ENCODE peak calls at places on chromosomes 3 and 15, in eight cellular contexts. One of them, this sample, is unnamed.

GRCh38 chr3:56251343-56251945 is 216.8 kb downstream of the ERC2 start:
- DNase-seq in uterus: peak; percentile 19
- DNase-seq in NB4: peak; percentile 52
- DNase-seq in heart left ventricle: no peak
- DNase-seq in body of pancreas: peak; percentile 33
- DNase-seq in transverse colon: peak; percentile 17
- DNase-seq in IMR-90: peak; percentile 51
- DNase-seq in lower leg skin: peak; percentile 37
- DNase-seq in this sample: no peak

GRCh38 chr3:14598143-14598569 is 53.4 kb upstream of the CCDC174 start:
- DNase-seq in uterus: no peak
- DNase-seq in NB4: peak; percentile 58
- DNase-seq in heart left ventricle: no peak
- DNase-seq in body of pancreas: no peak
- DNase-seq in transverse colon: no peak
- DNase-seq in IMR-90: peak; percentile 39
- DNase-seq in lower leg skin: no peak
- DNase-seq in this sample: no peak

GRCh38 chr3:109257269-109257668 is 59.0 kb downstream of the DPPA2 start:
- DNase-seq in uterus: no peak
- DNase-seq in NB4: no peak
- DNase-seq in heart left ventricle: no peak
- DNase-seq in body of pancreas: no peak
- DNase-seq in transverse colon: no peak
- DNase-seq in IMR-90: peak; percentile 43
- DNase-seq in lower leg skin: no peak
- DNase-seq in this sample: no peak

GRCh38 chr3:170858599-170858998 is 11.4 kb downstream of the RPL22L1 start:
- DNase-seq in uterus: no peak
- DNase-seq in NB4: no peak
- DNase-seq in heart left ventricle: no peak
- DNase-seq in body of pancreas: no peak
- DNase-seq in transverse colon: no peak
- DNase-seq in IMR-90: no peak
- DNase-seq in lower leg skin: no peak
- DNase-seq in this sample: no peak

GRCh38 chr3:10529809-10530208 is 24.4 kb upstream of the ATP2B2 start:
- DNase-seq in uterus: no peak
- DNase-seq in NB4: no peak
- DNase-seq in heart left ventricle: no peak
- DNase-seq in body of pancreas: no peak
- DNase-seq in transverse colon: no peak
- DNase-seq in IMR-90: no peak
- DNase-seq in lower leg skin: no peak
- DNase-seq in this sample: no peak

GRCh38 chr3:43106293-43106628 is 382 bp upstream of the POMGNT2 start:
- DNase-seq in uterus: no peak
- DNase-seq in NB4: no peak
- DNase-seq in heart left ventricle: no peak
- DNase-seq in body of pancreas: no peak
- DNase-seq in transverse colon: no peak
- DNase-seq in IMR-90: no peak
- DNase-seq in lower leg skin: no peak
- DNase-seq in this sample: no peak

GRCh38 chr15:56040081-56041035 is 46.9 kb upstream of the NEDD4 start:
- DNase-seq in uterus: peak; percentile 65
- DNase-seq in NB4: peak; percentile 27
- DNase-seq in heart left ventricle: peak; percentile 56
- DNase-seq in body of pancreas: peak; percentile 91
- DNase-seq in transverse colon: peak; percentile 48
- DNase-seq in IMR-90: peak; percentile 98
- DNase-seq in lower leg skin: peak; percentile 79
- DNase-seq in this sample: peak; percentile 55

GRCh38 chr3:129611446-129611800 is 4.9 kb upstream of the PLXND1 start:
- DNase-seq in uterus: no peak
- DNase-seq in NB4: no peak
- DNase-seq in heart left ventricle: no peak
- DNase-seq in body of pancreas: no peak
- DNase-seq in transverse colon: no peak
- DNase-seq in IMR-90: no peak
- DNase-seq in lower leg skin: no peak
- DNase-seq in this sample: no peak

GRCh38 chr3:192915724-192916123 is 1.9 kb downstream of the MB21D2 start:
- DNase-seq in uterus: no peak
- DNase-seq in NB4: no peak
- DNase-seq in heart left ventricle: no peak
- DNase-seq in body of pancreas: no peak
- DNase-seq in transverse colon: no peak
- DNase-seq in IMR-90: peak; percentile 36
- DNase-seq in lower leg skin: no peak
- DNase-seq in this sample: no peak

GRCh38 chr3:40191850-40192448 is 117.6 kb upstream of the EIF1B start:
- DNase-seq in uterus: peak; percentile 45
- DNase-seq in NB4: peak; percentile 56
- DNase-seq in heart left ventricle: peak; percentile 53
- DNase-seq in body of pancreas: peak; percentile 62
- DNase-seq in transverse colon: peak; percentile 57
- DNase-seq in IMR-90: peak; percentile 51
- DNase-seq in lower leg skin: no peak
- DNase-seq in this sample: no peak

GRCh38 chr3:107630779-107631178 is 108.0 kb downstream of the BBX start:
- DNase-seq in uterus: no peak
- DNase-seq in NB4: peak; percentile 37
- DNase-seq in heart left ventricle: no peak
- DNase-seq in body of pancreas: no peak
- DNase-seq in transverse colon: no peak
- DNase-seq in IMR-90: no peak
- DNase-seq in lower leg skin: no peak
- DNase-seq in this sample: no peak

GRCh38 chr3:107632576-107632975 is 109.8 kb downstream of the BBX start:
- DNase-seq in uterus: no peak
- DNase-seq in NB4: no peak
- DNase-seq in heart left ventricle: no peak
- DNase-seq in body of pancreas: no peak
- DNase-seq in transverse colon: no peak
- DNase-seq in IMR-90: no peak
- DNase-seq in lower leg skin: no peak
- DNase-seq in this sample: no peak

GRCh38 chr3:107633327-107634141 is 110.8 kb downstream of the BBX start:
- DNase-seq in uterus: no peak
- DNase-seq in NB4: peak; percentile 66
- DNase-seq in heart left ventricle: no peak
- DNase-seq in body of pancreas: no peak
- DNase-seq in transverse colon: no peak
- DNase-seq in IMR-90: no peak
- DNase-seq in lower leg skin: no peak
- DNase-seq in this sample: no peak

GRCh38 chr3:107629556-107629955 is 106.8 kb downstream of the BBX start:
- DNase-seq in uterus: no peak
- DNase-seq in NB4: peak; percentile 14
- DNase-seq in heart left ventricle: no peak
- DNase-seq in body of pancreas: no peak
- DNase-seq in transverse colon: no peak
- DNase-seq in IMR-90: peak; percentile 28
- DNase-seq in lower leg skin: no peak
- DNase-seq in this sample: no peak

DNA sequence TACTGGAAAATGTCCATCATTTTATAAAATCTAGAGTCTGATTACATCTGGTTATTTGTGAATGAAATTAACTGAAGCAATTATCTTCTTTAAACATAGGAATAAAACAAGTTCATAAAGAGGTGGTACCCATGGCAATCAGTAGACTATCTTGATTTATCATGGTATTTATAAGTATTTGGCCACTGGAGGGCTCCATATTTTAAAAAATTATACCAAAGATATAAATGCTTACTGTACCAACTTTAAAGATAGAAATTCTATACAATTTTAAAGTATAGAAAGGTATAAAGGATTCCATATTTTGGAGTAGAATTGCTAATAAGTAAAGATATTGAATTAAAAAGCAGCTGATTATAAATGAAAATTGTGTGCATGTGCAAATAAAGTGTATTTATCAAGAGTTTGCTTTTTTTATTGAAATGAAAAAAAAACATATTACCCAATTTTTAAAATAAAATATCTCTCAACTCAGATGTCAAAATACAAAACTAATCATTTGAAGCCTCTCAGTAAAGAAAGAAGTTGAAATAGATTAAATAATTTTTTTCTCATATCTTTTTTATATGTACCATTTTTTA is 105.3 kb downstream of the BBX start:
- DNase-seq in uterus: no peak
- DNase-seq in NB4: no peak
- DNase-seq in heart left ventricle: no peak
- DNase-seq in body of pancreas: no peak
- DNase-seq in transverse colon: no peak
- DNase-seq in IMR-90: no peak
- DNase-seq in lower leg skin: no peak
- DNase-seq in this sample: no peak
- TF ChIP-seq CTCF in uterus: no peak
- TF ChIP-seq CTCF in NB4: no peak
- TF ChIP-seq CTCF in heart left ventricle: no peak
- TF ChIP-seq CTCF in body of pancreas: no peak
- TF ChIP-seq CTCF in transverse colon: no peak
- TF ChIP-seq CTCF in IMR-90: peak; percentile 25
- TF ChIP-seq CTCF in lower leg skin: no peak
- TF ChIP-seq CTCF in this sample: no peak

GRCh38 chr15:68641376-68641775 is 62.6 kb downstream of the CORO2B start:
- DNase-seq in uterus: no peak
- DNase-seq in NB4: no peak
- DNase-seq in heart left ventricle: no peak
- DNase-seq in body of pancreas: no peak
- DNase-seq in transverse colon: no peak
- DNase-seq in IMR-90: no peak
- DNase-seq in lower leg skin: no peak
- DNase-seq in this sample: no peak

GRCh38 chr15:68637755-68638405 is 59.1 kb downstream of the CORO2B start:
- DNase-seq in uterus: peak; percentile 83
- DNase-seq in NB4: no peak
- DNase-seq in heart left ventricle: peak; percentile 81
- DNase-seq in body of pancreas: peak; percentile 36
- DNase-seq in transverse colon: peak; percentile 42
- DNase-seq in IMR-90: peak; percentile 48
- DNase-seq in lower leg skin: peak; percentile 54
- DNase-seq in this sample: peak; percentile 73

GRCh38 chr15:68640791-68641331 is 62.1 kb downstream of the CORO2B start:
- DNase-seq in uterus: peak; percentile 65
- DNase-seq in NB4: no peak
- DNase-seq in heart left ventricle: peak; percentile 57
- DNase-seq in body of pancreas: no peak
- DNase-seq in transverse colon: no peak
- DNase-seq in IMR-90: no peak
- DNase-seq in lower leg skin: no peak
- DNase-seq in this sample: no peak

GRCh38 chr15:68638953-68639500 is 60.2 kb downstream of the CORO2B start:
- DNase-seq in uterus: no peak
- DNase-seq in NB4: no peak
- DNase-seq in heart left ventricle: no peak
- DNase-seq in body of pancreas: no peak
- DNase-seq in transverse colon: no peak
- DNase-seq in IMR-90: peak; percentile 57
- DNase-seq in lower leg skin: no peak
- DNase-seq in this sample: no peak

DNA sequence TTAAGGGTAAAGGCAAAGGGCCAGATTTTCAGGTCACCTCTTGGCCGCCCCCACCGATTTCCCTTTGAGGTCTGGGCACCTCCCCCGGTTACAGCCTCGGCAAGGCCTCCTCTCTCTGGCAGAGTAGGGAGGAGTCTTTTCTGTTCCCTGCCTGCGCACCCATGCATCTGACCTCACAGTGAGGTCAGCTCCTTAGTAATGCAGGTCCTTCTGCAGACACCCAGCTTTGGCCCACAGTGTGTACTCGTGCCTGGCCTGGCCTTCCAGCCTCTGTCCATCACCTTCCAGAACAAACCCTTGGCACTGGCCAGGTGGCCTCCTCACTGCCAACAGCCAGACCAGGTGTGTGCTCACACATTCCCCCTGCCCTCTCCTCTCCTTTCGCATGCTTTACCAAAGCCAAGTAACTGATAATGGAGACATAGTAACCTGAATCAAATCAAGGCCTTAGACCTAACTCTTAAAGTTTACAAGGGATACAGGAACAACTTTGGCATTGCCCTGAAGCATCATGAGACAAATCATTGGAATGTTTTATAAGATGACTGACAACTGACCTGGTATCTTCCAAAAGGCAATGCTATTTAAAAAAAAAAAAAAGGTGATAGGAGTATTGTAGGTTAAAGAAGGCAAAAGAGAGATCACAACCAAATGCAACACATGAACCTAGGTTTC is 61.3 kb downstream of the CORO2B start:
- DNase-seq in uterus: peak; percentile 44
- DNase-seq in NB4: no peak
- DNase-seq in heart left ventricle: no peak
- DNase-seq in body of pancreas: peak; percentile 32
- DNase-seq in transverse colon: no peak
- DNase-seq in IMR-90: no peak
- DNase-seq in lower leg skin: no peak
- DNase-seq in this sample: no peak
- TF ChIP-seq POLR2A in uterus: no peak
- TF ChIP-seq POLR2A in NB4: no peak
- TF ChIP-seq POLR2A in heart left ventricle: no peak
- TF ChIP-seq POLR2A in body of pancreas: no peak
- TF ChIP-seq POLR2A in transverse colon: no peak
- TF ChIP-seq POLR2A in IMR-90: no peak
- TF ChIP-seq POLR2A in lower leg skin: no peak
- TF ChIP-seq POLR2A in this sample: no peak

DNA sequence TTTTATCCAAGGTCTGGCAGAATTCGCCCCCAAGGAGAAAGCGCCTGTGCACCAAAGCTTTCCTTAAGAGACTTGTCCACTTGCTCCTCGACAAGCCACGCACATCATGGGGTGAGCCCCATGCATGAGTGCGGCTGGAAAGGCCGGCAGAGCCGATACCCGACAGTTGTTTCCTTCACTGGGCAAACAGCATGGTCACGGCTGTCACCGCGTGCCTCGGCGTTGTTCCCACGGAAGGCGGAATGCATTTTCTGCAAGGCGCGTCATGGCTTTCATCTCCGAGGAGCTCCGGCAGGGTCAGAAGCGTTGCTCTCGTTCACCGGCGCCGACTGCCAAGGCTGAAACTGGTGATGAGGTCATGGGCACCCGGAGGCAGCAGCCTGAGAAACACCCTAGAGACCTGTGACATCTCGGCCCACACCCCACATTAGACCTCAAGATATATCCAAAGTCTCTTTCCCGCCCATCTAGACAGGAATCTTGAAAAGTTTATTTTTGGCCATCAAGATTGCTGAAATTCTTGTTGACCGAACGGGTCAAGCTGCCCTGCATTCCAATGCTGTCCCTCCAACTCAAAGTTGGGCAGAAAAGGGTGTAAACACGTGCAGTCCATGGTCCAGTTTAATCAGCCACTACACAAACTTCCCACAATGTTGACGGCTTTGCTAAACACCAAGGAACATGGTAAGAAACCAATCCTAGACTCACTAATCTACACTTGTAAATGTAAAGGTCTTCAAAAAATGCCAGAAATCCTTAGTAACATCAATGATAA is 604 bp upstream of the TJP1 start:
- DNase-seq in uterus: peak; percentile 69
- DNase-seq in NB4: no peak
- DNase-seq in heart left ventricle: peak; percentile 88
- DNase-seq in body of pancreas: peak; percentile 82
- DNase-seq in transverse colon: peak; percentile 72
- DNase-seq in IMR-90: peak; percentile 83
- DNase-seq in lower leg skin: peak; percentile 45
- DNase-seq in this sample: peak; percentile 43
- H3K4me3 ChIP-seq in uterus: peak overlapping the region; percentile 96
- H3K4me3 ChIP-seq in NB4: no peak overlapping the region
- H3K4me3 ChIP-seq in heart left ventricle: peak overlapping the region; percentile 84
- H3K4me3 ChIP-seq in body of pancreas: no peak overlapping the region
- H3K4me3 ChIP-seq in transverse colon: peak overlapping the region; percentile 24
- H3K4me3 ChIP-seq in IMR-90: peak overlapping the region; percentile 95
- H3K4me3 ChIP-seq in lower leg skin: peak overlapping the region; percentile 23
- H3K4me3 ChIP-seq in this sample: peak overlapping the region; percentile 95

GRCh38 chr3:28637742-28638141 is 289.1 kb upstream of the AZI2 start:
- DNase-seq in uterus: no peak
- DNase-seq in NB4: no peak
- DNase-seq in heart left ventricle: no peak
- DNase-seq in body of pancreas: no peak
- DNase-seq in transverse colon: no peak
- DNase-seq in IMR-90: no peak
- DNase-seq in lower leg skin: no peak
- DNase-seq in this sample: no peak
- TF ChIP-seq CTCF in uterus: no peak
- TF ChIP-seq CTCF in NB4: no peak
- TF ChIP-seq CTCF in heart left ventricle: no peak
- TF ChIP-seq CTCF in body of pancreas: no peak
- TF ChIP-seq CTCF in transverse colon: no peak
- TF ChIP-seq CTCF in IMR-90: no peak
- TF ChIP-seq CTCF in lower leg skin: no peak
- TF ChIP-seq CTCF in this sample: no peak

This sample was measured in gastrocnemius medialis.